ENCODE peak calls at places on chromosomes 2 and 18, in five cellular contexts. One of them, this sample, is unnamed.

GRCh38 chr2:210445116-210445707 is 31.3 kb downstream of the LANCL1 start:
- DNase-seq in kidney epithelial cell: no peak
- DNase-seq in kidney: no peak
- DNase-seq in left ventricle myocardium inferior: no peak
- DNase-seq in RWPE1: peak
- DNase-seq in this sample: no peak

GRCh38 chr2:30267161-30267568 is 35.8 kb downstream of the LBH start:
- DNase-seq in kidney epithelial cell: no peak
- DNase-seq in kidney: no peak
- DNase-seq in left ventricle myocardium inferior: no peak
- DNase-seq in RWPE1: no peak
- DNase-seq in this sample: no peak

GRCh38 chr18:29586210-29586609 is 1409.3 kb upstream of the CDH2 start:
- DNase-seq in kidney epithelial cell: no peak
- DNase-seq in left ventricle myocardium inferior: no peak
- DNase-seq in kidney: no peak
- DNase-seq in RWPE1: no peak
- DNase-seq in this sample: no peak

GRCh38 chr2:181554511-181554910 is 97.3 kb downstream of the ITGA4 start:
- DNase-seq in kidney: no peak
- DNase-seq in kidney epithelial cell: no peak
- DNase-seq in RWPE1: no peak
- DNase-seq in left ventricle myocardium inferior: no peak
- DNase-seq in this sample: no peak

GRCh38 chr18:57434536-57435494 is at the start of gene ONECUT2:
- DNase-seq in kidney: peak
- DNase-seq in kidney epithelial cell: peak
- DNase-seq in RWPE1: peak
- DNase-seq in left ventricle myocardium inferior: peak
- DNase-seq in this sample: peak

GRCh38 chr2:8574196-8575010 is 107.5 kb upstream of the ID2 start:
- DNase-seq in kidney: no peak
- DNase-seq in kidney epithelial cell: no peak
- DNase-seq in RWPE1: no peak
- DNase-seq in left ventricle myocardium inferior: no peak
- DNase-seq in this sample: peak

GRCh38 chr2:185857676-185858075 is 119.1 kb downstream of the FSIP2 start:
- DNase-seq in kidney: no peak
- DNase-seq in RWPE1: no peak
- DNase-seq in kidney epithelial cell: peak
- DNase-seq in left ventricle myocardium inferior: no peak
- DNase-seq in this sample: no peak

GRCh38 chr2:105763076-105763475 is 18.4 kb downstream of the NCK2 start:
- DNase-seq in kidney epithelial cell: no peak
- DNase-seq in left ventricle myocardium inferior: no peak
- DNase-seq in RWPE1: no peak
- DNase-seq in kidney: no peak
- DNase-seq in this sample: no peak

GRCh38 chr2:231454361-231454791 is 9.9 kb downstream of the NCL start:
- DNase-seq in kidney epithelial cell: no peak
- DNase-seq in kidney: peak
- DNase-seq in left ventricle myocardium inferior: no peak
- DNase-seq in RWPE1: no peak
- DNase-seq in this sample: no peak

GRCh38 chr18:49768051-49768391 is 45.3 kb downstream of the ACAA2 start:
- DNase-seq in RWPE1: peak
- DNase-seq in kidney: no peak
- DNase-seq in kidney epithelial cell: no peak
- DNase-seq in left ventricle myocardium inferior: peak
- DNase-seq in this sample: no peak

GRCh38 chr2:211144974-211145373 is 588.6 kb downstream of the CPS1 start:
- DNase-seq in kidney epithelial cell: no peak
- DNase-seq in left ventricle myocardium inferior: no peak
- DNase-seq in RWPE1: no peak
- DNase-seq in kidney: no peak
- DNase-seq in this sample: no peak

GRCh38 chr2:66452917-66453316 is 18.0 kb downstream of the MEIS1 start:
- DNase-seq in RWPE1: no peak
- DNase-seq in left ventricle myocardium inferior: no peak
- DNase-seq in kidney epithelial cell: no peak
- DNase-seq in kidney: no peak
- DNase-seq in this sample: no peak

GRCh38 chr2:160784034-160784433 is 290.4 kb upstream of the RBMS1 start:
- DNase-seq in kidney epithelial cell: no peak
- DNase-seq in kidney: no peak
- DNase-seq in left ventricle myocardium inferior: no peak
- DNase-seq in RWPE1: no peak
- DNase-seq in this sample: no peak

GRCh38 chr2:119536209-119536608 is 8.0 kb upstream of the CFAP221 start:
- DNase-seq in RWPE1: no peak
- DNase-seq in left ventricle myocardium inferior: no peak
- DNase-seq in kidney epithelial cell: no peak
- DNase-seq in kidney: no peak
- DNase-seq in this sample: no peak

GRCh38 chr2:10302479-10303173 is at the start of gene HPCAL1:
- DNase-seq in kidney: peak
- DNase-seq in kidney epithelial cell: no peak
- DNase-seq in RWPE1: peak
- DNase-seq in left ventricle myocardium inferior: peak
- DNase-seq in this sample: no peak

GRCh38 chr2:200411831-200412230 is 98.0 kb downstream of the KCTD18 start:
- DNase-seq in left ventricle myocardium inferior: no peak
- DNase-seq in kidney: no peak
- DNase-seq in RWPE1: no peak
- DNase-seq in kidney epithelial cell: no peak
- DNase-seq in this sample: no peak

GRCh38 chr2:235467586-235467985 is 26.3 kb upstream of the AGAP1 start:
- DNase-seq in RWPE1: no peak
- DNase-seq in kidney epithelial cell: no peak
- DNase-seq in kidney: no peak
- DNase-seq in left ventricle myocardium inferior: no peak
- DNase-seq in this sample: no peak

GRCh38 chr2:128324008-128324896 is 5.6 kb upstream of the HS6ST1 start:
- DNase-seq in kidney epithelial cell: no peak
- DNase-seq in left ventricle myocardium inferior: no peak
- DNase-seq in kidney: peak
- DNase-seq in RWPE1: no peak
- DNase-seq in this sample: peak

GRCh38 chr2:151922845-151923666 is 94.8 kb upstream of the ARL5A start:
- DNase-seq in RWPE1: no peak
- DNase-seq in kidney epithelial cell: no peak
- DNase-seq in left ventricle myocardium inferior: peak
- DNase-seq in kidney: peak
- DNase-seq in this sample: peak

GRCh38 chr2:138421315-138421970 is 80.1 kb upstream of the SPOPL start:
- DNase-seq in RWPE1: peak
- DNase-seq in kidney: no peak
- DNase-seq in left ventricle myocardium inferior: no peak
- DNase-seq in kidney epithelial cell: peak
- DNase-seq in this sample: no peak

GRCh38 chr2:187206071-187206470 is 242.0 kb downstream of the CALCRL start:
- DNase-seq in RWPE1: no peak
- DNase-seq in kidney: no peak
- DNase-seq in left ventricle myocardium inferior: no peak
- DNase-seq in kidney epithelial cell: peak
- DNase-seq in this sample: no peak

GRCh38 chr2:28753043-28753683 is 1.5 kb downstream of the PPP1CB start:
- DNase-seq in left ventricle myocardium inferior: peak
- DNase-seq in kidney epithelial cell: peak
- DNase-seq in kidney: no peak
- DNase-seq in RWPE1: peak
- DNase-seq in this sample: no peak

GRCh38 chr2:172172513-172173217 is 70.0 kb upstream of the DLX2 start:
- DNase-seq in RWPE1: peak
- DNase-seq in left ventricle myocardium inferior: peak
- DNase-seq in kidney: peak
- DNase-seq in kidney epithelial cell: no peak
- DNase-seq in this sample: no peak

GRCh38 chr2:231395188-231396057 is at the start of gene B3GNT7:
- DNase-seq in RWPE1: no peak
- DNase-seq in kidney: peak
- DNase-seq in kidney epithelial cell: no peak
- DNase-seq in left ventricle myocardium inferior: no peak
- DNase-seq in this sample: no peak

GRCh38 chr2:73920577-73921545 is 5.8 kb upstream of the DGUOK start:
- DNase-seq in left ventricle myocardium inferior: no peak
- DNase-seq in kidney epithelial cell: no peak
- DNase-seq in RWPE1: no peak
- DNase-seq in kidney: no peak
- DNase-seq in this sample: no peak

GRCh38 chr2:229467783-229468182 is 196.7 kb upstream of the PID1 start:
- DNase-seq in kidney epithelial cell: no peak
- DNase-seq in kidney: no peak
- DNase-seq in left ventricle myocardium inferior: no peak
- DNase-seq in RWPE1: no peak
- DNase-seq in this sample: no peak

GRCh38 chr18:32351014-32351413 is 119.7 kb downstream of the GAREM1 start:
- DNase-seq in kidney: no peak
- DNase-seq in RWPE1: no peak
- DNase-seq in kidney epithelial cell: no peak
- DNase-seq in left ventricle myocardium inferior: no peak
- DNase-seq in this sample: no peak

GRCh38 chr2:99715956-99716355 is 226.1 kb upstream of the REV1 start:
- DNase-seq in RWPE1: no peak
- DNase-seq in kidney epithelial cell: no peak
- DNase-seq in left ventricle myocardium inferior: no peak
- DNase-seq in kidney: no peak
- DNase-seq in this sample: no peak

GRCh38 chr2:231708773-231709635 is 679 bp downstream of the PTMA start:
- DNase-seq in kidney: peak
- DNase-seq in kidney epithelial cell: no peak
- DNase-seq in RWPE1: no peak
- DNase-seq in left ventricle myocardium inferior: peak
- DNase-seq in this sample: no peak

GRCh38 chr2:237507478-237507877 is 20.4 kb downstream of the MLPH start:
- DNase-seq in kidney: no peak
- DNase-seq in RWPE1: no peak
- DNase-seq in left ventricle myocardium inferior: no peak
- DNase-seq in kidney epithelial cell: no peak
- DNase-seq in this sample: no peak

GRCh38 chr2:237508361-237508760 is 21.3 kb downstream of the MLPH start:
- DNase-seq in left ventricle myocardium inferior: no peak
- DNase-seq in kidney epithelial cell: no peak
- DNase-seq in kidney: no peak
- DNase-seq in RWPE1: no peak
- DNase-seq in this sample: peak

GRCh38 chr2:237509905-237510304 is 22.9 kb downstream of the MLPH start:
- DNase-seq in kidney epithelial cell: no peak
- DNase-seq in RWPE1: no peak
- DNase-seq in kidney: no peak
- DNase-seq in left ventricle myocardium inferior: no peak
- DNase-seq in this sample: no peak

GRCh38 chr2:237510502-237511217 is 23.6 kb downstream of the MLPH start:
- DNase-seq in RWPE1: no peak
- DNase-seq in kidney epithelial cell: no peak
- DNase-seq in left ventricle myocardium inferior: no peak
- DNase-seq in kidney: no peak
- DNase-seq in this sample: no peak

DNA sequence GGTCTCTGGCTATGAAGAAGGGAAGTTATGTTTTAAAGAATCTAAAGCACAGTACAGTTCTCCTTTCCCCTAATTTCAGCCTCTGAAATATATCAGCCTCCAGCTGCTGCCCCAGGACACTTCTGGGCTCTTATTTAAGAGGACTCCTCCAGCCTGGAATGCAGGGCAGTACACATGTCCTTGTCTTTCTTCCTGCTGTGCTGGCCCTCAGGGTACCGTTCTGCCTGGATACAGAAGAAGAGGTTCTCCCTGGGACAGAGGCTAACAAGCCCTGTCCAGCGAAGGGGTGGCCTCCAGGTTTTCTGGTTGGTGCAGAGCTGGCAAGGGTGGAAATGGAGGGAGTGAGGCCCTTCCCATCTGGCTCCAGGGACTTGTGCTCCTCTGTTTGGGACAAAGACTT is 22.1 kb downstream of the MLPH start:
- DNase-seq in kidney epithelial cell: no peak
- DNase-seq in RWPE1: no peak
- DNase-seq in kidney: no peak
- DNase-seq in left ventricle myocardium inferior: no peak
- DNase-seq in this sample: peak
- TF ChIP-seq CTCF in kidney epithelial cell: no peak
- TF ChIP-seq CTCF in RWPE1: no peak
- TF ChIP-seq CTCF in kidney: no peak
- TF ChIP-seq CTCF in left ventricle myocardium inferior: no peak
- TF ChIP-seq CTCF in this sample: no peak

DNA sequence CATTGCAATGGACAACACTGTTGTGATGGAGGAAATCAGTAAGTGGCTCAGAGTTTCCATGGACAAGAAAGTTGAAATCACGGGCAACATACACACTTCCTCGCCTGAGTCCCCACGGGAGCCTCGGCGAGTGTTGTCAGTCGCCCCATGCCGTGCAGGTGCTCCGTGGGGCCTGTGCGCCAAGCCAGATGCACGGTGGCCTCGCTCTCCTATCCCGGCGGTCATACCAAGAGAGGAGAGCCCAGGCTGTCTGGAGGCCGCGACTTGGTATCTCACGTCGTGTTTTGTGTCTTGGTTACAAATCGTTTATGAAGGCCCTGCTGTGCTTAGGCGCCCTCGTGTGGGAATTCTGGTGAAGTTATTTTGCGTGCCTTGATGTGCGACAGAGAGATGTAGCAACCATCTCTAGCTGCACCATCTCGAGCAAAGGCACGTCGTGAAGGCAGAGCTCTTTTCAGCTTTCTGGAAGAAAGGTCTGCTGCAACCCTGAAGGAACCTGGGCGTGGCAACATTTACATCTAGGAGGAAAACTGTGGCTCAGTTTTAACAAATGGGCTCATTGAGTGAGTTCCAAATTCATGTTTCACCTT is 21.8 kb downstream of the ATG4B start:
- DNase-seq in kidney: peak
- DNase-seq in kidney epithelial cell: peak
- DNase-seq in RWPE1: peak
- DNase-seq in left ventricle myocardium inferior: peak
- DNase-seq in this sample: no peak
- TF ChIP-seq CTCF in kidney: peak
- TF ChIP-seq CTCF in kidney epithelial cell: peak
- TF ChIP-seq CTCF in RWPE1: peak
- TF ChIP-seq CTCF in left ventricle myocardium inferior: peak
- TF ChIP-seq CTCF in this sample: peak

DNA sequence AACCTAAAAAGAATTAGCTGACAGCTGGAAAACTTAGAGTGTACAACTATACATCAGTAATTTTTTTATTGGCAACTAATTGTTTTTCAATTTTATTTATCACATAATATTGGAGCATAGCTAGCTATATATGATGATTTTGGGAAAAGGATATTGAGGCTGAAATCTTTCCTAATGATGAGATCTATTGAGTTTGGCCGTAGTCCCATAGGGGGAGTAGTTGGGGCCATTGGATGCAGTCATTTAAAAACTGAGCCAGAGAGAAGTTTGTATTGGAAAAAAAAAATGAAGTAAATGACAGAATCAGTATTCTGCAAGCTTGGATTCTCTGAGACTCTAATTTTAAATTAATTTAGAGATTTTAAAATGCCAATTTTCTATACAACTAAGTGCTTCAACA is 179.8 kb downstream of the LTBP1 start:
- DNase-seq in RWPE1: no peak
- DNase-seq in left ventricle myocardium inferior: no peak
- DNase-seq in kidney: no peak
- DNase-seq in kidney epithelial cell: no peak
- DNase-seq in this sample: no peak
- TF ChIP-seq CTCF in RWPE1: no peak
- TF ChIP-seq CTCF in left ventricle myocardium inferior: no peak
- TF ChIP-seq CTCF in kidney: no peak
- TF ChIP-seq CTCF in kidney epithelial cell: no peak
- TF ChIP-seq CTCF in this sample: peak

GRCh38 chr2:225479386-225479785 is 79.9 kb downstream of the NYAP2 start:
- DNase-seq in RWPE1: no peak
- DNase-seq in kidney: no peak
- DNase-seq in left ventricle myocardium inferior: no peak
- DNase-seq in kidney epithelial cell: no peak
- DNase-seq in this sample: no peak
- TF ChIP-seq CTCF in RWPE1: no peak
- TF ChIP-seq CTCF in kidney: no peak
- TF ChIP-seq CTCF in left ventricle myocardium inferior: no peak
- TF ChIP-seq CTCF in kidney epithelial cell: no peak
- TF ChIP-seq CTCF in this sample: no peak

This sample was measured in chondrocyte.